ENCODE peak calls at places on chromosomes 13 and 19, in six cellular contexts. One of them, this sample, is unnamed.

GRCh38 chr19:6374179-6374709 is 1.5 kb downstream of the PSPN start:
- DNase-seq in uterus: peak
- DNase-seq in AG04450: no peak
- DNase-seq in thyroid gland: no peak
- DNase-seq in testis: no peak
- DNase-seq in CD8-positive, alpha-beta T cell: no peak
- DNase-seq in this sample: no peak

GRCh38 chr13:103883152-103883551 is 816.9 kb upstream of the SLC10A2 start:
- DNase-seq in uterus: peak
- DNase-seq in AG04450: peak
- DNase-seq in thyroid gland: peak
- DNase-seq in testis: peak
- DNase-seq in CD8-positive, alpha-beta T cell: no peak
- DNase-seq in this sample: peak

GRCh38 chr19:5806133-5806489 is 1.2 kb downstream of the NRTN start:
- DNase-seq in uterus: no peak
- DNase-seq in AG04450: no peak
- DNase-seq in thyroid gland: no peak
- DNase-seq in testis: no peak
- DNase-seq in CD8-positive, alpha-beta T cell: no peak
- DNase-seq in this sample: no peak

GRCh38 chr13:40490086-40490723 is 176.2 kb downstream of the FOXO1 start:
- DNase-seq in uterus: no peak
- DNase-seq in AG04450: no peak
- DNase-seq in thyroid gland: peak
- DNase-seq in testis: no peak
- DNase-seq in CD8-positive, alpha-beta T cell: peak
- DNase-seq in this sample: no peak

GRCh38 chr13:83881031-83881727 is 1.1 kb downstream of the SLITRK1 start:
- DNase-seq in uterus: no peak
- DNase-seq in AG04450: no peak
- DNase-seq in thyroid gland: no peak
- DNase-seq in testis: no peak
- DNase-seq in CD8-positive, alpha-beta T cell: no peak
- DNase-seq in this sample: no peak

GRCh38 chr19:42184401-42184861 is 33.0 kb downstream of the DEDD2 start:
- DNase-seq in uterus: peak
- DNase-seq in AG04450: peak
- DNase-seq in thyroid gland: peak
- DNase-seq in testis: peak
- DNase-seq in CD8-positive, alpha-beta T cell: peak
- DNase-seq in this sample: peak

GRCh38 chr19:2488405-2488941 is 12.5 kb downstream of the GADD45B start:
- DNase-seq in uterus: no peak
- DNase-seq in AG04450: no peak
- DNase-seq in thyroid gland: no peak
- DNase-seq in testis: no peak
- DNase-seq in CD8-positive, alpha-beta T cell: no peak
- DNase-seq in this sample: no peak

GRCh38 chr19:41999878-42000208 is 5.8 kb upstream of the ATP1A3 start:
- DNase-seq in uterus: no peak
- DNase-seq in AG04450: no peak
- DNase-seq in thyroid gland: no peak
- DNase-seq in testis: no peak
- DNase-seq in CD8-positive, alpha-beta T cell: no peak
- DNase-seq in this sample: no peak

GRCh38 chr13:97325738-97326137 is 103.6 kb downstream of the MBNL2 start:
- DNase-seq in uterus: no peak
- DNase-seq in AG04450: no peak
- DNase-seq in thyroid gland: no peak
- DNase-seq in testis: no peak
- DNase-seq in CD8-positive, alpha-beta T cell: no peak
- DNase-seq in this sample: no peak

GRCh38 chr13:74015137-74015536 is 119.1 kb downstream of the KLF12 start:
- DNase-seq in uterus: no peak
- DNase-seq in AG04450: no peak
- DNase-seq in thyroid gland: no peak
- DNase-seq in testis: no peak
- DNase-seq in CD8-positive, alpha-beta T cell: no peak
- DNase-seq in this sample: no peak

GRCh38 chr13:33034061-33034460 is 17.8 kb downstream of the KL start:
- DNase-seq in uterus: no peak
- DNase-seq in AG04450: no peak
- DNase-seq in thyroid gland: no peak
- DNase-seq in testis: no peak
- DNase-seq in CD8-positive, alpha-beta T cell: no peak
- DNase-seq in this sample: no peak

GRCh38 chr19:10104665-10105221 is 1.4 kb upstream of the PPAN start:
- DNase-seq in uterus: no peak
- DNase-seq in AG04450: no peak
- DNase-seq in thyroid gland: no peak
- DNase-seq in testis: no peak
- DNase-seq in CD8-positive, alpha-beta T cell: peak
- DNase-seq in this sample: no peak

GRCh38 chr13:31595568-31595967 is 143.8 kb upstream of the RXFP2 start:
- DNase-seq in uterus: no peak
- DNase-seq in AG04450: no peak
- DNase-seq in thyroid gland: no peak
- DNase-seq in testis: no peak
- DNase-seq in CD8-positive, alpha-beta T cell: no peak
- DNase-seq in this sample: no peak

GRCh38 chr13:82323101-82323500 is 1559.2 kb downstream of the SLITRK1 start:
- DNase-seq in uterus: no peak
- DNase-seq in AG04450: no peak
- DNase-seq in thyroid gland: no peak
- DNase-seq in testis: no peak
- DNase-seq in CD8-positive, alpha-beta T cell: no peak
- DNase-seq in this sample: no peak

GRCh38 chr19:47190167-47190727 is 40.8 kb downstream of the BBC3 start:
- DNase-seq in uterus: peak
- DNase-seq in AG04450: no peak
- DNase-seq in thyroid gland: peak
- DNase-seq in testis: peak
- DNase-seq in CD8-positive, alpha-beta T cell: peak
- DNase-seq in this sample: peak

GRCh38 chr19:5644051-5644450 is 21.2 kb downstream of the SAFB start:
- DNase-seq in uterus: no peak
- DNase-seq in AG04450: no peak
- DNase-seq in thyroid gland: no peak
- DNase-seq in testis: no peak
- DNase-seq in CD8-positive, alpha-beta T cell: no peak
- DNase-seq in this sample: no peak

GRCh38 chr19:16293133-16294085 is 31.2 kb upstream of the KLF2 start:
- DNase-seq in uterus: peak
- DNase-seq in AG04450: peak
- DNase-seq in thyroid gland: peak
- DNase-seq in testis: peak
- DNase-seq in CD8-positive, alpha-beta T cell: no peak
- DNase-seq in this sample: no peak

GRCh38 chr13:111485491-111486250 is 165.2 kb downstream of the TEX29 start:
- DNase-seq in uterus: no peak
- DNase-seq in AG04450: no peak
- DNase-seq in thyroid gland: no peak
- DNase-seq in testis: peak
- DNase-seq in CD8-positive, alpha-beta T cell: no peak
- DNase-seq in this sample: no peak

GRCh38 chr13:99251908-99252307 is 6.3 kb downstream of the GPR18 start:
- DNase-seq in uterus: no peak
- DNase-seq in AG04450: no peak
- DNase-seq in thyroid gland: no peak
- DNase-seq in testis: no peak
- DNase-seq in CD8-positive, alpha-beta T cell: no peak
- DNase-seq in this sample: no peak

GRCh38 chr19:8615813-8616596 is 5.5 kb upstream of the ADAMTS10 start:
- DNase-seq in uterus: no peak
- DNase-seq in AG04450: no peak
- DNase-seq in thyroid gland: no peak
- DNase-seq in testis: peak
- DNase-seq in CD8-positive, alpha-beta T cell: peak
- DNase-seq in this sample: no peak

GRCh38 chr19:55101261-55101660 is 16.2 kb downstream of the PPP1R12C start:
- DNase-seq in uterus: no peak
- DNase-seq in AG04450: no peak
- DNase-seq in thyroid gland: no peak
- DNase-seq in testis: no peak
- DNase-seq in CD8-positive, alpha-beta T cell: no peak
- DNase-seq in this sample: no peak

GRCh38 chr19:2618611-2619010 is 83.9 kb downstream of the GNG7 start:
- DNase-seq in uterus: no peak
- DNase-seq in AG04450: no peak
- DNase-seq in thyroid gland: no peak
- DNase-seq in testis: no peak
- DNase-seq in CD8-positive, alpha-beta T cell: peak
- DNase-seq in this sample: no peak

GRCh38 chr19:46480409-46480808 is 9.0 kb upstream of the PNMA8A start:
- DNase-seq in uterus: peak
- DNase-seq in AG04450: peak
- DNase-seq in thyroid gland: no peak
- DNase-seq in testis: peak
- DNase-seq in CD8-positive, alpha-beta T cell: no peak
- DNase-seq in this sample: no peak

GRCh38 chr13:25934127-25934526 is 117.7 kb downstream of the SHISA2 start:
- DNase-seq in uterus: no peak
- DNase-seq in AG04450: no peak
- DNase-seq in thyroid gland: no peak
- DNase-seq in testis: no peak
- DNase-seq in CD8-positive, alpha-beta T cell: no peak
- DNase-seq in this sample: no peak
- H3K27ac ChIP-seq in uterus: no peak
- H3K27ac ChIP-seq in AG04450: no peak
- H3K27ac ChIP-seq in thyroid gland: no peak
- H3K27ac ChIP-seq in testis: no peak
- H3K27ac ChIP-seq in CD8-positive, alpha-beta T cell: no peak
- H3K27ac ChIP-seq in this sample: no peak

DNA sequence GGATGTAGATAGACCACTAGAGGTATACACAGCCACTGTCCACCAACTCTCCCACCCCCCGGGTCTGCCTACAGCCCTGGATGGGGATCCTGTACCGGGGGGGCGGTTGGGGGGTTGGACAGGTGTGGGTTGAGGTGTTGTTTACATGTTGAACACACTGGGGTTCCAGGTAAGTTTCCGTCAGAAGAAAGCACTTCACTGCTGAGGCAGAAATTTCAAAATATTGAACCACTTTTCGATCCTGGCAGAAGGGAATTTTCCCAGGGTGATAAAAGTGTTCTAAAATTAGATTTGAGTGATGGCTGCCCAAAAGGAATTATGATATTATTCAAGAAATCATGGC is 6.6 kb upstream of the CEACAM16 start:
- DNase-seq in uterus: no peak
- DNase-seq in AG04450: no peak
- DNase-seq in thyroid gland: no peak
- DNase-seq in testis: no peak
- DNase-seq in CD8-positive, alpha-beta T cell: no peak
- DNase-seq in this sample: no peak
- H3K27ac ChIP-seq in uterus: peak
- H3K27ac ChIP-seq in AG04450: no peak
- H3K27ac ChIP-seq in thyroid gland: peak
- H3K27ac ChIP-seq in testis: no peak
- H3K27ac ChIP-seq in CD8-positive, alpha-beta T cell: peak
- H3K27ac ChIP-seq in this sample: no peak

GRCh38 chr19:17324357-17325114 is 10.1 kb downstream of the ANO8 start:
- DNase-seq in uterus: no peak
- DNase-seq in AG04450: no peak
- DNase-seq in thyroid gland: no peak
- DNase-seq in testis: no peak
- DNase-seq in CD8-positive, alpha-beta T cell: no peak
- DNase-seq in this sample: no peak

GRCh38 chr19:17321655-17322489 is 12.5 kb downstream of the DDA1 start:
- DNase-seq in uterus: no peak
- DNase-seq in AG04450: no peak
- DNase-seq in thyroid gland: no peak
- DNase-seq in testis: no peak
- DNase-seq in CD8-positive, alpha-beta T cell: no peak
- DNase-seq in this sample: no peak

GRCh38 chr19:17323973-17324327 is 10.7 kb downstream of the ANO8 start:
- DNase-seq in uterus: no peak
- DNase-seq in AG04450: no peak
- DNase-seq in thyroid gland: no peak
- DNase-seq in testis: no peak
- DNase-seq in CD8-positive, alpha-beta T cell: no peak
- DNase-seq in this sample: no peak

GRCh38 chr19:17323274-17323972 is 11.2 kb downstream of the ANO8 start:
- DNase-seq in uterus: no peak
- DNase-seq in AG04450: no peak
- DNase-seq in thyroid gland: no peak
- DNase-seq in testis: no peak
- DNase-seq in CD8-positive, alpha-beta T cell: no peak
- DNase-seq in this sample: no peak

GRCh38 chr19:17322854-17323253 is 11.8 kb downstream of the ANO8 start:
- DNase-seq in uterus: peak
- DNase-seq in AG04450: no peak
- DNase-seq in thyroid gland: no peak
- DNase-seq in testis: no peak
- DNase-seq in CD8-positive, alpha-beta T cell: no peak
- DNase-seq in this sample: no peak
- H3K27ac ChIP-seq in uterus: no peak
- H3K27ac ChIP-seq in AG04450: no peak
- H3K27ac ChIP-seq in thyroid gland: no peak
- H3K27ac ChIP-seq in testis: no peak
- H3K27ac ChIP-seq in CD8-positive, alpha-beta T cell: no peak
- H3K27ac ChIP-seq in this sample: peak

GRCh38 chr13:77516342-77516789 is 19.1 kb upstream of the SCEL start:
- DNase-seq in uterus: no peak
- DNase-seq in AG04450: no peak
- DNase-seq in thyroid gland: peak
- DNase-seq in testis: no peak
- DNase-seq in CD8-positive, alpha-beta T cell: no peak
- DNase-seq in this sample: no peak

GRCh38 chr13:77519808-77520207 is 15.7 kb upstream of the SCEL start:
- DNase-seq in uterus: no peak
- DNase-seq in AG04450: no peak
- DNase-seq in thyroid gland: no peak
- DNase-seq in testis: no peak
- DNase-seq in CD8-positive, alpha-beta T cell: no peak
- DNase-seq in this sample: no peak

GRCh38 chr13:77521194-77521593 is 14.3 kb upstream of the SCEL start:
- DNase-seq in uterus: no peak
- DNase-seq in AG04450: no peak
- DNase-seq in thyroid gland: no peak
- DNase-seq in testis: no peak
- DNase-seq in CD8-positive, alpha-beta T cell: no peak
- DNase-seq in this sample: no peak

GRCh38 chr13:77515785-77516184 is 19.7 kb upstream of the SCEL start:
- DNase-seq in uterus: no peak
- DNase-seq in AG04450: no peak
- DNase-seq in thyroid gland: no peak
- DNase-seq in testis: no peak
- DNase-seq in CD8-positive, alpha-beta T cell: no peak
- DNase-seq in this sample: no peak

DNA sequence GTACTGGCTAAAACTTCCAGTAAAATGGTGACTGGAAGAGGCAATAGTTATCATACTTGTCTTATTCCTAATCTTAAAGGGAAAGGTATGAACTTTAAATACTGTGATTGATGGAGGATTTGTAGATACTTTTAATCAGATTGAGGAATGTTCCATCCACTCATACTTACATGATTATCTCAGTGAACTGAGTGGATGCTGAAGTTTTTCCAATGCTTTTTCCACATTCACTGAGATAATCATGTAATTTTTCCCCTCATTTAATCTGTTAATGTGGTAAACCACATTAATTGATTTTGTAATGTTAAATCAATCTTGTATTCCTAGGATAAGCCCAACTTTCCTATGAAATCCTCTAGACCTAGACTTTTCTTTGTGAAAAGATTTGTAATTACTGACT is 17.2 kb upstream of the SCEL start:
- DNase-seq in uterus: no peak
- DNase-seq in AG04450: no peak
- DNase-seq in thyroid gland: no peak
- DNase-seq in testis: no peak
- DNase-seq in CD8-positive, alpha-beta T cell: no peak
- DNase-seq in this sample: no peak
- H3K27ac ChIP-seq in uterus: no peak
- H3K27ac ChIP-seq in AG04450: no peak
- H3K27ac ChIP-seq in thyroid gland: no peak
- H3K27ac ChIP-seq in testis: no peak
- H3K27ac ChIP-seq in CD8-positive, alpha-beta T cell: no peak
- H3K27ac ChIP-seq in this sample: no peak

This sample was measured in caudate nucleus.